ENCODE peak calls at places on chromosomes 1 and 21, in ten cellular contexts. V is BE2C, B is astrocyte of the cerebellum, R is fibroblast of lung, O is foreskin fibroblast, U is right lobe of liver, F is left ventricle myocardium inferior, H is choroid plexus epithelial cell, I is tibial artery, X is fibroblast of pulmonary artery. J is an unnamed sample.

GRCh38 chr1:189962171-189962570 is 515.5 kb downstream of the BRINP3 start:
- DNase-seq in V (no peak), B (peak; percentile 76), R (peak; percentile 91), O (peak; percentile 83), U (no peak), F (no peak), H (peak; percentile 81), I (no peak), X (peak; percentile 83), J (no peak)

GRCh38 chr1:156746716-156747631 is 4.5 kb downstream of the HDGF start:
- DNase-seq in V (peak; percentile 91), B (peak; percentile 82), R (peak; percentile 89), O (peak; percentile 98), U (peak; percentile 96), F (peak; percentile 93), H (peak; percentile 95), I (peak; percentile 97), X (peak; percentile 95), J (peak; percentile 95)

GRCh38 chr21:41612674-41613250 is 104.8 kb upstream of the TMPRSS2 start:
- DNase-seq in V (peak; percentile 52), B (peak; percentile 99), R (peak; percentile 98), O (peak; percentile 93), U (peak; percentile 57), F (peak; percentile 75), H (peak; percentile 79), I (peak; percentile 97), X (peak; percentile 96), J (peak; percentile 47)

GRCh38 chr1:53541761-53542550 is 82.8 kb downstream of the DMRTB1 start:
- DNase-seq in V (peak; percentile 28), B (peak; percentile 47), R (peak; percentile 91), O (peak; percentile 95), U (no peak), F (no peak), H (peak; percentile 80), I (peak; percentile 74), X (peak; percentile 33), J (peak; percentile 78)

GRCh38 chr1:111221633-111222286 is 5.8 kb upstream of the CHI3L2 start:
- DNase-seq in V (peak; percentile 28), B (no peak), R (peak; percentile 36), O (peak; percentile 24), U (no peak), F (no peak), H (peak; percentile 17), I (no peak), X (no peak), J (no peak)

GRCh38 chr1:209051598-209051997 is 531.9 kb upstream of the CAMK1G start:
- DNase-seq in V (no peak), B (no peak), R (no peak), O (no peak), U (no peak), F (no peak), H (no peak), I (no peak), X (no peak), J (no peak)

GRCh38 chr1:36166938-36167910 is 11.3 kb downstream of the MAP7D1 start:
- DNase-seq in V (no peak), B (no peak), R (peak; percentile 67), O (peak; percentile 84), U (no peak), F (no peak), H (no peak), I (no peak), X (peak; percentile 35), J (peak; percentile 57)

GRCh38 chr1:185775505-185775904 is 41.3 kb downstream of the HMCN1 start:
- DNase-seq in V (no peak), B (peak; percentile 49), R (no peak), O (peak; percentile 20), U (no peak), F (no peak), H (no peak), I (no peak), X (no peak), J (no peak)

GRCh38 chr1:50329332-50329932 is 93.8 kb downstream of the DMRTA2 start:
- DNase-seq in V (peak; percentile 20), B (no peak), R (no peak), O (peak; percentile 8), U (no peak), F (no peak), H (no peak), I (no peak), X (no peak), J (no peak)

GRCh38 chr1:6496360-6496704 is 4.9 kb upstream of the PLEKHG5 start:
- DNase-seq in V (no peak), B (no peak), R (no peak), O (no peak), U (no peak), F (peak; percentile 31), H (no peak), I (no peak), X (no peak), J (no peak)
- H3K4me3 ChIP-seq in V (peak overlapping the region; percentile 38), B (peak overlapping the region; percentile 65), R (peak overlapping the region; percentile 55), O (peak overlapping the region; percentile 63), U (no peak overlapping the region), F (peak overlapping the region; percentile 79), H (peak overlapping the region; percentile 64), I (peak overlapping the region; percentile 65), X (peak overlapping the region; percentile 67), J (no peak overlapping the region)

GRCh38 chr1:218249757-218250156 is 35.3 kb upstream of the RRP15 start:
- DNase-seq in V (no peak), B (no peak), R (no peak), O (no peak), U (no peak), F (no peak), H (no peak), I (no peak), X (no peak), J (no peak)

GRCh38 chr1:218247339-218247738 is 37.8 kb upstream of the RRP15 start:
- DNase-seq in V (no peak), B (no peak), R (no peak), O (no peak), U (no peak), F (no peak), H (no peak), I (no peak), X (no peak), J (no peak)

GRCh38 chr1:218254296-218254918 is 30.7 kb upstream of the RRP15 start:
- DNase-seq in V (no peak), B (no peak), R (no peak), O (no peak), U (no peak), F (no peak), H (no peak), I (no peak), X (no peak), J (no peak)

GRCh38 chr1:218250492-218250891 is 34.6 kb upstream of the RRP15 start:
- DNase-seq in V (no peak), B (no peak), R (no peak), O (peak; percentile 4), U (no peak), F (no peak), H (peak; percentile 20), I (no peak), X (peak; percentile 14), J (no peak)
- TF ChIP-seq CTCF in V (peak; percentile 58), B (no peak), R (no peak), O (no peak), U (no peak), F (no peak), H (no peak), I (no peak), X (peak; percentile 18), J (no peak)

GRCh38 chr1:91795601-91796389 is 90.2 kb downstream of the TGFBR3 start:
- DNase-seq in V (no peak), B (peak; percentile 71), R (peak; percentile 85), O (peak; percentile 85), U (no peak), F (no peak), H (peak; percentile 76), I (no peak), X (peak; percentile 68), J (no peak)
- H3K4me3 ChIP-seq in V (no peak overlapping the region), B (no peak overlapping the region), R (no peak overlapping the region), O (no peak overlapping the region), U (no peak overlapping the region), F (no peak overlapping the region), H (no peak overlapping the region), I (no peak overlapping the region), X (no peak overlapping the region), J (no peak overlapping the region)

DNA sequence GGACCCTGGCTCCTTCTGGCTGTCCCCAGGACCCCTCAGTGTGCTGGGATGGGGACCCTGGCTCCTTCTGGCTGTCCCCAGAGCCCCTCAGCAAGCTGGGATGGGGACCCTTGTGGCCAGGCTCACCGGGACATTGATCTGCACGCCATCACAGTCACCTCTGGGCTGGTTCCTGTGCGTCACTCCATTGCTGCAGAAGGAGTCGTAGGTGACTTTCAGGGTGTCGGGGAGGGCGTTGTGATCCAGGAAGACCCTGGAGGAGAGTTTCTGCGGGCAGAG is 19.7 kb upstream of the PTTG1IP start:
- DNase-seq in V (no peak), B (no peak), R (no peak), O (no peak), U (no peak), F (no peak), H (no peak), I (no peak), X (no peak), J (no peak)
- TF ChIP-seq CTCF in V (no peak), B (no peak), R (no peak), O (no peak), U (no peak), F (no peak), H (no peak), I (no peak), X (no peak), J (no peak)

GRCh38 chr1:58391056-58391455 is 155.5 kb downstream of the OMA1 start:
- DNase-seq in V (no peak), B (no peak), R (no peak), O (no peak), U (no peak), F (peak; percentile 20), H (no peak), I (no peak), X (no peak), J (no peak)

GRCh38 chr1:58391514-58391913 is 155.0 kb downstream of the OMA1 start:
- DNase-seq in V (no peak), B (no peak), R (no peak), O (no peak), U (no peak), F (no peak), H (no peak), I (no peak), X (no peak), J (no peak)

GRCh38 chr1:58390051-58390450 is 156.5 kb downstream of the OMA1 start:
- DNase-seq in V (no peak), B (no peak), R (no peak), O (no peak), U (no peak), F (no peak), H (no peak), I (no peak), X (no peak), J (no peak)

GRCh38 chr1:58395355-58395754 is 151.2 kb downstream of the OMA1 start:
- DNase-seq in V (no peak), B (peak; percentile 94), R (peak; percentile 95), O (peak; percentile 93), U (no peak), F (no peak), H (peak; percentile 93), I (no peak), X (peak; percentile 87), J (no peak)

GRCh38 chr1:58392083-58392482 is 154.4 kb downstream of the OMA1 start:
- DNase-seq in V (no peak), B (no peak), R (no peak), O (no peak), U (no peak), F (no peak), H (no peak), I (no peak), X (no peak), J (no peak)
- H3K4me3 ChIP-seq in V (no peak overlapping the region), B (no peak overlapping the region), R (no peak overlapping the region), O (no peak overlapping the region), U (no peak overlapping the region), F (no peak overlapping the region), H (no peak overlapping the region), I (no peak overlapping the region), X (no peak overlapping the region), J (no peak overlapping the region)